ENCODE peak calls at places on chromosomes 13 and 19, in seven cellular contexts. One of them, this sample, is unnamed.

GRCh38 chr19:10520652-10521318 is 3.5 kb upstream of the S1PR5 start:
- DNase-seq in spleen: no peak
- DNase-seq in endodermal cell: no peak
- DNase-seq in mammary epithelial cell: peak
- DNase-seq in mucosa of descending colon: no peak
- DNase-seq in fibroblast of pulmonary artery: no peak
- DNase-seq in astrocyte of the cerebellum: no peak
- DNase-seq in this sample: no peak

GRCh38 chr13:49220035-49220855 is at the start of gene MLNR:
- DNase-seq in endodermal cell: peak
- DNase-seq in mammary epithelial cell: peak
- DNase-seq in fibroblast of pulmonary artery: no peak
- DNase-seq in spleen: peak
- DNase-seq in mucosa of descending colon: peak
- DNase-seq in astrocyte of the cerebellum: no peak
- DNase-seq in this sample: no peak

GRCh38 chr19:18239303-18239702 is 13.1 kb upstream of the PDE4C start:
- DNase-seq in astrocyte of the cerebellum: no peak
- DNase-seq in endodermal cell: peak
- DNase-seq in fibroblast of pulmonary artery: no peak
- DNase-seq in mammary epithelial cell: no peak
- DNase-seq in mucosa of descending colon: no peak
- DNase-seq in spleen: no peak
- DNase-seq in this sample: no peak

GRCh38 chr13:68056816-68057710 is 826.9 kb upstream of the PCDH9 start:
- DNase-seq in mammary epithelial cell: peak
- DNase-seq in astrocyte of the cerebellum: peak
- DNase-seq in spleen: no peak
- DNase-seq in endodermal cell: no peak
- DNase-seq in mucosa of descending colon: no peak
- DNase-seq in fibroblast of pulmonary artery: peak
- DNase-seq in this sample: no peak

GRCh38 chr13:28716511-28716910 is 2.3 kb downstream of the SLC46A3 start:
- DNase-seq in mammary epithelial cell: peak
- DNase-seq in mucosa of descending colon: peak
- DNase-seq in spleen: no peak
- DNase-seq in fibroblast of pulmonary artery: peak
- DNase-seq in endodermal cell: peak
- DNase-seq in astrocyte of the cerebellum: no peak
- DNase-seq in this sample: no peak

GRCh38 chr19:41616785-41617621 is 9.9 kb downstream of the CEACAM4 start:
- DNase-seq in fibroblast of pulmonary artery: peak
- DNase-seq in astrocyte of the cerebellum: no peak
- DNase-seq in mammary epithelial cell: peak
- DNase-seq in mucosa of descending colon: no peak
- DNase-seq in spleen: peak
- DNase-seq in endodermal cell: peak
- DNase-seq in this sample: no peak

GRCh38 chr13:93745884-93746283 is 519.3 kb downstream of the GPC6 start:
- DNase-seq in fibroblast of pulmonary artery: peak
- DNase-seq in mammary epithelial cell: no peak
- DNase-seq in spleen: no peak
- DNase-seq in astrocyte of the cerebellum: no peak
- DNase-seq in mucosa of descending colon: no peak
- DNase-seq in endodermal cell: no peak
- DNase-seq in this sample: no peak

GRCh38 chr19:47309608-47310007 is at the start of gene C5AR1:
- DNase-seq in mucosa of descending colon: no peak
- DNase-seq in fibroblast of pulmonary artery: no peak
- DNase-seq in astrocyte of the cerebellum: no peak
- DNase-seq in mammary epithelial cell: no peak
- DNase-seq in endodermal cell: no peak
- DNase-seq in spleen: peak
- DNase-seq in this sample: no peak

GRCh38 chr19:21569497-21569870 is 64.1 kb downstream of the ZNF429 start:
- DNase-seq in mammary epithelial cell: no peak
- DNase-seq in fibroblast of pulmonary artery: no peak
- DNase-seq in astrocyte of the cerebellum: no peak
- DNase-seq in mucosa of descending colon: no peak
- DNase-seq in spleen: no peak
- DNase-seq in endodermal cell: no peak
- DNase-seq in this sample: peak
- H3K4me3 ChIP-seq in mammary epithelial cell: no peak
- H3K4me3 ChIP-seq in fibroblast of pulmonary artery: no peak
- H3K4me3 ChIP-seq in astrocyte of the cerebellum: no peak
- H3K4me3 ChIP-seq in mucosa of descending colon: no peak
- H3K4me3 ChIP-seq in spleen: peak
- H3K4me3 ChIP-seq in endodermal cell: no peak
- H3K4me3 ChIP-seq in this sample: peak

GRCh38 chr19:16447015-16447384 is 24.8 kb downstream of the EPS15L1 start:
- DNase-seq in mucosa of descending colon: peak
- DNase-seq in fibroblast of pulmonary artery: peak
- DNase-seq in spleen: peak
- DNase-seq in endodermal cell: no peak
- DNase-seq in mammary epithelial cell: peak
- DNase-seq in astrocyte of the cerebellum: no peak
- DNase-seq in this sample: peak
- TF ChIP-seq CTCF in mucosa of descending colon: no peak
- TF ChIP-seq CTCF in fibroblast of pulmonary artery: no peak
- TF ChIP-seq CTCF in spleen: no peak
- TF ChIP-seq CTCF in endodermal cell: no peak
- TF ChIP-seq CTCF in mammary epithelial cell: no peak
- TF ChIP-seq CTCF in astrocyte of the cerebellum: no peak
- TF ChIP-seq CTCF in this sample: no peak

DNA sequence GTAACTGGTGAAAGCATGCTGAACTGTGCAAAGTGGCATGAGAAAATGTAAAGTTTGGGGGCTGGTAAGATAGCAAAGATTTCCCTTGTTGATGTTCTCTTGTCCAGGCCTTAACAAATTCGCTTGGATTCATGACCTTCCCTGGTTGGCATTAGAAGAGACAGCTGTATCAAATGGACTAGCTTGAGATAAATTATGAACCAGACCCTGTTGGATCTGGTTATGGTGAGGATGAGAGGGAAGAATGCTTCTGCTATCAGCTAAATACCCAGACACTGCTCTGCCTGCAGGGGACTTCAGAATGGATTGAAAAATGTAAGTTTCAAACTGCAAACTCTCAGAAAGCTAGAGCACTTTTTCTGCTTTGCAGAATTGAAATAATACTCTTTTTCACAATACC is 135.2 kb downstream of the EFNB2 start:
- DNase-seq in endodermal cell: no peak
- DNase-seq in spleen: no peak
- DNase-seq in mucosa of descending colon: no peak
- DNase-seq in fibroblast of pulmonary artery: no peak
- DNase-seq in astrocyte of the cerebellum: no peak
- DNase-seq in mammary epithelial cell: no peak
- DNase-seq in this sample: no peak
- H3K4me3 ChIP-seq in endodermal cell: no peak
- H3K4me3 ChIP-seq in spleen: no peak
- H3K4me3 ChIP-seq in mucosa of descending colon: no peak
- H3K4me3 ChIP-seq in fibroblast of pulmonary artery: no peak
- H3K4me3 ChIP-seq in astrocyte of the cerebellum: no peak
- H3K4me3 ChIP-seq in mammary epithelial cell: no peak
- H3K4me3 ChIP-seq in this sample: no peak

DNA sequence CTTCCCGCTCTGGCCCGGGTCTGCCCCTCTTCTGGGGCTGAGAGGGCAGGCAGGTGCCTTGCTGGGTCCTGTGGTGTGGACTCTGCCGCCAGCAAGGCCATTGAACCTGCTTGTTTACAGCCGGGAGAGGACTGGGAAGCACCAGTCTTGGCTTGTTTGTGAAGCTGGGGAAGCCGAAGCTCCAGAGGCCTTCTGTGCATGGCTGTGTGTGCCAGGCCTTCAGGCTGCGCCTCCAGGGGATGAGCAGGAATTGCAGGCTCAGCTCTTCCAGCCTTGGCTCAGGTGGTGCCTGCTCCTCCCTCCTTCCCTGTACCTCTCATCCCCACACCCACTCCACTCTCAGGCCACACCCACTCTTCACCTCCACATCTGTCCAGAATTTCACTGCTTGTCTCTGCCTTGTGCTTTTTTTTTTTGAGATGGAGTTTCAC is 17.5 kb downstream of the NDUFB7 start:
- DNase-seq in fibroblast of pulmonary artery: no peak
- DNase-seq in spleen: no peak
- DNase-seq in mucosa of descending colon: peak
- DNase-seq in mammary epithelial cell: peak
- DNase-seq in astrocyte of the cerebellum: no peak
- DNase-seq in endodermal cell: no peak
- DNase-seq in this sample: no peak
- TF ChIP-seq CTCF in fibroblast of pulmonary artery: no peak
- TF ChIP-seq CTCF in spleen: no peak
- TF ChIP-seq CTCF in mucosa of descending colon: no peak
- TF ChIP-seq CTCF in mammary epithelial cell: no peak
- TF ChIP-seq CTCF in astrocyte of the cerebellum: no peak
- TF ChIP-seq CTCF in endodermal cell: peak
- TF ChIP-seq CTCF in this sample: no peak

GRCh38 chr19:5973867-5974635 is 3.9 kb downstream of the RANBP3 start:
- DNase-seq in fibroblast of pulmonary artery: no peak
- DNase-seq in mammary epithelial cell: no peak
- DNase-seq in astrocyte of the cerebellum: no peak
- DNase-seq in mucosa of descending colon: no peak
- DNase-seq in spleen: peak
- DNase-seq in endodermal cell: no peak
- DNase-seq in this sample: no peak

GRCh38 chr19:5972355-5972731 is 5.6 kb downstream of the RANBP3 start:
- DNase-seq in fibroblast of pulmonary artery: no peak
- DNase-seq in astrocyte of the cerebellum: no peak
- DNase-seq in mammary epithelial cell: no peak
- DNase-seq in endodermal cell: no peak
- DNase-seq in mucosa of descending colon: no peak
- DNase-seq in spleen: no peak
- DNase-seq in this sample: no peak

GRCh38 chr19:5974721-5975387 is 3.1 kb downstream of the RANBP3 start:
- DNase-seq in mucosa of descending colon: no peak
- DNase-seq in mammary epithelial cell: no peak
- DNase-seq in fibroblast of pulmonary artery: no peak
- DNase-seq in spleen: peak
- DNase-seq in endodermal cell: no peak
- DNase-seq in astrocyte of the cerebellum: no peak
- DNase-seq in this sample: no peak

GRCh38 chr19:5971714-5972354 is 6.1 kb downstream of the RANBP3 start:
- DNase-seq in fibroblast of pulmonary artery: no peak
- DNase-seq in endodermal cell: no peak
- DNase-seq in mucosa of descending colon: no peak
- DNase-seq in spleen: no peak
- DNase-seq in astrocyte of the cerebellum: no peak
- DNase-seq in mammary epithelial cell: no peak
- DNase-seq in this sample: no peak

GRCh38 chr19:5973376-5973775 is 4.6 kb downstream of the RANBP3 start:
- DNase-seq in mammary epithelial cell: no peak
- DNase-seq in astrocyte of the cerebellum: no peak
- DNase-seq in fibroblast of pulmonary artery: no peak
- DNase-seq in spleen: no peak
- DNase-seq in mucosa of descending colon: no peak
- DNase-seq in endodermal cell: no peak
- DNase-seq in this sample: no peak
- H3K4me3 ChIP-seq in mammary epithelial cell: no peak
- H3K4me3 ChIP-seq in astrocyte of the cerebellum: no peak
- H3K4me3 ChIP-seq in fibroblast of pulmonary artery: no peak
- H3K4me3 ChIP-seq in spleen: no peak
- H3K4me3 ChIP-seq in mucosa of descending colon: no peak
- H3K4me3 ChIP-seq in endodermal cell: no peak
- H3K4me3 ChIP-seq in this sample: no peak

DNA sequence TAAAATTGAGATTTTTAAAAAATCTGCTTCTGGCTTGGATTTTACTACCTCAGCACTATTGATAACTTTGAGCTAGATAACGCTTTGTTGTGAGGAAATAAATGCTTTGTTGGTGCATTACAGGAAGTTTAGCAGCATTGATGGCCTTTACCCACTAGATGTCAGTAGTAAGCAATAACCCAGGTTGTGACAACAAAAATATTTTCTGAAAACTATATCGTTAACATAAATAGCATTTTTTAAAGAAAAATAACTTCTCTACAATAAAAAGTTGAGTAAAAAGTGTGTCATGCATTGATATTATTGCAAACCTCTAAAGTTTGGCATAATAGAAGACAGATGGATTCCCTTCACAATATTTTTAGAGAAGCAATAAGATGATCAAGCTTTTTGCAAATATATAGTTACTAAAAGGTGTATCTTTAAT is 1246.5 kb downstream of the UQCRFS1 start:
- DNase-seq in endodermal cell: no peak
- DNase-seq in mammary epithelial cell: no peak
- DNase-seq in spleen: no peak
- DNase-seq in astrocyte of the cerebellum: no peak
- DNase-seq in mucosa of descending colon: no peak
- DNase-seq in fibroblast of pulmonary artery: peak
- DNase-seq in this sample: no peak
- TF ChIP-seq CTCF in endodermal cell: peak
- TF ChIP-seq CTCF in mammary epithelial cell: peak
- TF ChIP-seq CTCF in spleen: peak
- TF ChIP-seq CTCF in astrocyte of the cerebellum: peak
- TF ChIP-seq CTCF in mucosa of descending colon: peak
- TF ChIP-seq CTCF in fibroblast of pulmonary artery: peak
- TF ChIP-seq CTCF in this sample: peak